ENCODE peak calls at places on chromosomes 6 and 20, in eight cellular contexts. One of them, this sample, is unnamed.

GRCh38 chr6:137013031-137013430 is 31.7 kb downstream of the IL20RA start:
- DNase-seq in heart left ventricle: no peak
- DNase-seq in astrocyte of the cerebellum: no peak
- DNase-seq in RWPE1: peak
- DNase-seq in left ventricle myocardium inferior: no peak
- DNase-seq in vagina: no peak
- DNase-seq in AG09319: no peak
- DNase-seq in progenitor cell of endocrine pancreas: no peak
- DNase-seq in this sample: no peak

GRCh38 chr20:49846206-49846807 is 33.7 kb downstream of the SLC9A8 start:
- DNase-seq in RWPE1: peak
- DNase-seq in astrocyte of the cerebellum: peak
- DNase-seq in left ventricle myocardium inferior: no peak
- DNase-seq in progenitor cell of endocrine pancreas: no peak
- DNase-seq in heart left ventricle: no peak
- DNase-seq in vagina: no peak
- DNase-seq in AG09319: no peak
- DNase-seq in this sample: no peak

GRCh38 chr20:39376788-39377187 is 414.6 kb downstream of the DHX35 start:
- DNase-seq in RWPE1: no peak
- DNase-seq in progenitor cell of endocrine pancreas: no peak
- DNase-seq in vagina: no peak
- DNase-seq in astrocyte of the cerebellum: no peak
- DNase-seq in heart left ventricle: no peak
- DNase-seq in AG09319: no peak
- DNase-seq in left ventricle myocardium inferior: no peak
- DNase-seq in this sample: no peak

GRCh38 chr20:61913423-61914225 is 152.1 kb downstream of the TAF4 start:
- DNase-seq in heart left ventricle: no peak
- DNase-seq in progenitor cell of endocrine pancreas: no peak
- DNase-seq in vagina: no peak
- DNase-seq in left ventricle myocardium inferior: no peak
- DNase-seq in AG09319: no peak
- DNase-seq in astrocyte of the cerebellum: no peak
- DNase-seq in RWPE1: no peak
- DNase-seq in this sample: no peak

GRCh38 chr6:127968394-127968793 is 67.5 kb upstream of the THEMIS start:
- DNase-seq in astrocyte of the cerebellum: no peak
- DNase-seq in left ventricle myocardium inferior: no peak
- DNase-seq in heart left ventricle: no peak
- DNase-seq in AG09319: no peak
- DNase-seq in progenitor cell of endocrine pancreas: no peak
- DNase-seq in RWPE1: no peak
- DNase-seq in vagina: no peak
- DNase-seq in this sample: no peak

GRCh38 chr6:124679392-124679791 is 282.8 kb upstream of the RNF217 start:
- DNase-seq in astrocyte of the cerebellum: no peak
- DNase-seq in left ventricle myocardium inferior: no peak
- DNase-seq in vagina: no peak
- DNase-seq in RWPE1: peak
- DNase-seq in progenitor cell of endocrine pancreas: no peak
- DNase-seq in heart left ventricle: no peak
- DNase-seq in AG09319: no peak
- DNase-seq in this sample: no peak

GRCh38 chr6:47698342-47698787 is at the start of gene ADGRF4:
- DNase-seq in progenitor cell of endocrine pancreas: no peak
- DNase-seq in AG09319: no peak
- DNase-seq in RWPE1: peak
- DNase-seq in vagina: no peak
- DNase-seq in left ventricle myocardium inferior: no peak
- DNase-seq in heart left ventricle: no peak
- DNase-seq in astrocyte of the cerebellum: no peak
- DNase-seq in this sample: no peak

GRCh38 chr20:63025534-63026331 is 19.0 kb upstream of the BHLHE23 start:
- DNase-seq in astrocyte of the cerebellum: no peak
- DNase-seq in RWPE1: peak
- DNase-seq in left ventricle myocardium inferior: peak
- DNase-seq in vagina: no peak
- DNase-seq in progenitor cell of endocrine pancreas: no peak
- DNase-seq in heart left ventricle: no peak
- DNase-seq in AG09319: peak
- DNase-seq in this sample: no peak

GRCh38 chr6:20693466-20694063 is 159.3 kb downstream of the CDKAL1 start:
- DNase-seq in heart left ventricle: no peak
- DNase-seq in left ventricle myocardium inferior: no peak
- DNase-seq in AG09319: peak
- DNase-seq in astrocyte of the cerebellum: no peak
- DNase-seq in vagina: no peak
- DNase-seq in progenitor cell of endocrine pancreas: no peak
- DNase-seq in RWPE1: no peak
- DNase-seq in this sample: no peak

GRCh38 chr6:75893058-75893775 is 144.2 kb downstream of the MYO6 start:
- DNase-seq in left ventricle myocardium inferior: no peak
- DNase-seq in astrocyte of the cerebellum: peak
- DNase-seq in RWPE1: peak
- DNase-seq in vagina: no peak
- DNase-seq in heart left ventricle: no peak
- DNase-seq in AG09319: peak
- DNase-seq in progenitor cell of endocrine pancreas: no peak
- DNase-seq in this sample: peak

GRCh38 chr6:9408718-9409117 is 973.4 kb upstream of the SLC35B3 start:
- DNase-seq in AG09319: no peak
- DNase-seq in astrocyte of the cerebellum: no peak
- DNase-seq in progenitor cell of endocrine pancreas: no peak
- DNase-seq in RWPE1: no peak
- DNase-seq in left ventricle myocardium inferior: no peak
- DNase-seq in heart left ventricle: no peak
- DNase-seq in vagina: no peak
- DNase-seq in this sample: no peak

GRCh38 chr6:73131706-73132105 is 93.6 kb downstream of the KHDC1L start:
- DNase-seq in vagina: no peak
- DNase-seq in left ventricle myocardium inferior: no peak
- DNase-seq in astrocyte of the cerebellum: no peak
- DNase-seq in heart left ventricle: no peak
- DNase-seq in AG09319: peak
- DNase-seq in RWPE1: peak
- DNase-seq in progenitor cell of endocrine pancreas: no peak
- DNase-seq in this sample: no peak

GRCh38 chr6:22880686-22881433 is 311.5 kb downstream of the HDGFL1 start:
- DNase-seq in left ventricle myocardium inferior: no peak
- DNase-seq in vagina: no peak
- DNase-seq in progenitor cell of endocrine pancreas: no peak
- DNase-seq in heart left ventricle: no peak
- DNase-seq in astrocyte of the cerebellum: peak
- DNase-seq in AG09319: peak
- DNase-seq in RWPE1: peak
- DNase-seq in this sample: peak

GRCh38 chr6:132715204-132715603 is 1.3 kb upstream of the VNN1 start:
- DNase-seq in left ventricle myocardium inferior: no peak
- DNase-seq in AG09319: no peak
- DNase-seq in astrocyte of the cerebellum: no peak
- DNase-seq in heart left ventricle: peak
- DNase-seq in progenitor cell of endocrine pancreas: peak
- DNase-seq in RWPE1: peak
- DNase-seq in vagina: no peak
- DNase-seq in this sample: no peak

GRCh38 chr6:167750956-167751358 is 75.8 kb upstream of the AFDN start:
- DNase-seq in left ventricle myocardium inferior: peak
- DNase-seq in vagina: no peak
- DNase-seq in AG09319: no peak
- DNase-seq in astrocyte of the cerebellum: no peak
- DNase-seq in heart left ventricle: peak
- DNase-seq in progenitor cell of endocrine pancreas: peak
- DNase-seq in RWPE1: peak
- DNase-seq in this sample: no peak

GRCh38 chr6:19399406-19399805 is 437.8 kb upstream of the ID4 start:
- DNase-seq in astrocyte of the cerebellum: peak
- DNase-seq in RWPE1: no peak
- DNase-seq in heart left ventricle: no peak
- DNase-seq in left ventricle myocardium inferior: no peak
- DNase-seq in vagina: no peak
- DNase-seq in progenitor cell of endocrine pancreas: no peak
- DNase-seq in AG09319: no peak
- DNase-seq in this sample: no peak

DNA sequence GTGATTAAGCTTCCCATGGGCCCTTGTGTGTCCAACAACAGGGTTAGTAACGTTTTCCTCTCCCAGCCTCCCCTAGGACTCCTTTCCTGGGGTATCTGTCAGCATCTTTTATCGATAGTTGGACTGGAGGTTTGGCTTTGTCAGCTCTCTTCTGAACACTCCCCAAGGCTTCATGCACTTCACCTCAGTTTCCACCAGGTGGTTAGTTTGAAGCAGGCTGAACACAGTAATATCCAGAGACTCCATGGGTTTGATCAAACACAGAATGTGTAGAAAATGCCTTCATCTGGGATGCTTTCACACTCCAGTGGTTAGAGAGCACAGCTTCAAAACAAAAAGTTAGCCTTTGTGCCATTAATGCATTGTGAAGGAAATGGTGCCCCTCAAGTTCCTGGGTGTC is 139.1 kb downstream of the SLC24A3 start:
- DNase-seq in heart left ventricle: no peak
- DNase-seq in AG09319: no peak
- DNase-seq in progenitor cell of endocrine pancreas: no peak
- DNase-seq in RWPE1: no peak
- DNase-seq in vagina: no peak
- DNase-seq in astrocyte of the cerebellum: no peak
- DNase-seq in left ventricle myocardium inferior: no peak
- DNase-seq in this sample: no peak
- TF ChIP-seq CTCF in heart left ventricle: no peak
- TF ChIP-seq CTCF in AG09319: no peak
- TF ChIP-seq CTCF in progenitor cell of endocrine pancreas: peak
- TF ChIP-seq CTCF in RWPE1: no peak
- TF ChIP-seq CTCF in vagina: no peak
- TF ChIP-seq CTCF in astrocyte of the cerebellum: no peak
- TF ChIP-seq CTCF in left ventricle myocardium inferior: no peak
- TF ChIP-seq CTCF in this sample: no peak

GRCh38 chr6:161374971-161375873 is 101.4 kb upstream of the AGPAT4 start:
- DNase-seq in left ventricle myocardium inferior: peak
- DNase-seq in heart left ventricle: peak
- DNase-seq in astrocyte of the cerebellum: no peak
- DNase-seq in RWPE1: peak
- DNase-seq in progenitor cell of endocrine pancreas: no peak
- DNase-seq in vagina: no peak
- DNase-seq in AG09319: no peak
- DNase-seq in this sample: no peak
- TF ChIP-seq CTCF in left ventricle myocardium inferior: no peak
- TF ChIP-seq CTCF in heart left ventricle: no peak
- TF ChIP-seq CTCF in astrocyte of the cerebellum: peak
- TF ChIP-seq CTCF in RWPE1: peak
- TF ChIP-seq CTCF in progenitor cell of endocrine pancreas: peak
- TF ChIP-seq CTCF in vagina: no peak
- TF ChIP-seq CTCF in AG09319: no peak
- TF ChIP-seq CTCF in this sample: peak

DNA sequence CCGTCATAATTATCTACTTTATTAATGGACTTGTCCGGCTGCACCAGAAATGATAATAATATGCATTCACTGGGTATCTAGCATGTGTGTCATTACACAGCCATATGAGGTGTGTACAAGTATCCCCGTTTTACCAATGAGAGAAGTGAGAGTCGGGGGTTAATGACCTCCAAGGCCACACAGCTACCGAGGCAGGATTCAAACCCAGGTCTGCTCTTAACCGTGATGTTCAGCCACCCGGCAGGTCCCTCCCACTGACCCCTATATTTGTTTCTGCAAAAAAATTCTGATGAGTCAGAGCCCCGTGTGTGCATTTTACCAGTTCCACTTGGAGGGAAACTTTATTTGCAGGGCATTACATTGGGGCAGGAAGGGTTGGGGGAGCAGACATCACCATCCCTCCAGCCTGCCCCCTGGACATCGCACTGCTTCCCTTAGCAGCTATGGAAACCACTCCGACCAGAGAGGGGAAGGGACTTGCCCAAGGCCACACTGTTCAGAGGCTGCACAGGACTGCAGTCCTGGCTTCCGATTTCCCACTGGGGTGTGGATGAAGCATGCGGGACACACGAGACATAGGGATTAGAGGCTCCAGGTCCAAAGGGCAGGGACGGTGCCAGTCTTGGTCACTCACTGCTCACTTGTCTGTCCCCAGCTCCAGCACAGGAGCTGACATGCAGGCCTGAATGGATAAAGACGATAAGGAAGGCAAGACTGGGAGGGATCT is 10.1 kb upstream of the SRC start:
- DNase-seq in AG09319: no peak
- DNase-seq in progenitor cell of endocrine pancreas: no peak
- DNase-seq in RWPE1: no peak
- DNase-seq in left ventricle myocardium inferior: no peak
- DNase-seq in astrocyte of the cerebellum: no peak
- DNase-seq in heart left ventricle: no peak
- DNase-seq in vagina: no peak
- DNase-seq in this sample: no peak
- TF ChIP-seq CTCF in AG09319: no peak
- TF ChIP-seq CTCF in progenitor cell of endocrine pancreas: no peak
- TF ChIP-seq CTCF in RWPE1: no peak
- TF ChIP-seq CTCF in left ventricle myocardium inferior: no peak
- TF ChIP-seq CTCF in astrocyte of the cerebellum: no peak
- TF ChIP-seq CTCF in heart left ventricle: no peak
- TF ChIP-seq CTCF in vagina: no peak
- TF ChIP-seq CTCF in this sample: no peak

GRCh38 chr6:111664565-111665039 is 58.9 kb upstream of the TRAF3IP2 start:
- DNase-seq in left ventricle myocardium inferior: no peak
- DNase-seq in heart left ventricle: no peak
- DNase-seq in vagina: no peak
- DNase-seq in RWPE1: no peak
- DNase-seq in astrocyte of the cerebellum: no peak
- DNase-seq in AG09319: no peak
- DNase-seq in progenitor cell of endocrine pancreas: no peak
- DNase-seq in this sample: no peak

GRCh38 chr6:111666812-111667211 is 61.1 kb upstream of the TRAF3IP2 start:
- DNase-seq in heart left ventricle: no peak
- DNase-seq in RWPE1: no peak
- DNase-seq in progenitor cell of endocrine pancreas: no peak
- DNase-seq in vagina: no peak
- DNase-seq in AG09319: no peak
- DNase-seq in left ventricle myocardium inferior: no peak
- DNase-seq in astrocyte of the cerebellum: no peak
- DNase-seq in this sample: no peak

GRCh38 chr6:111667921-111668320 is 62.2 kb upstream of the TRAF3IP2 start:
- DNase-seq in astrocyte of the cerebellum: no peak
- DNase-seq in vagina: no peak
- DNase-seq in left ventricle myocardium inferior: no peak
- DNase-seq in RWPE1: no peak
- DNase-seq in progenitor cell of endocrine pancreas: no peak
- DNase-seq in heart left ventricle: no peak
- DNase-seq in AG09319: no peak
- DNase-seq in this sample: no peak

GRCh38 chr6:111669326-111669725 is 63.6 kb upstream of the TRAF3IP2 start:
- DNase-seq in RWPE1: no peak
- DNase-seq in vagina: no peak
- DNase-seq in astrocyte of the cerebellum: no peak
- DNase-seq in AG09319: no peak
- DNase-seq in progenitor cell of endocrine pancreas: no peak
- DNase-seq in heart left ventricle: no peak
- DNase-seq in left ventricle myocardium inferior: no peak
- DNase-seq in this sample: no peak

DNA sequence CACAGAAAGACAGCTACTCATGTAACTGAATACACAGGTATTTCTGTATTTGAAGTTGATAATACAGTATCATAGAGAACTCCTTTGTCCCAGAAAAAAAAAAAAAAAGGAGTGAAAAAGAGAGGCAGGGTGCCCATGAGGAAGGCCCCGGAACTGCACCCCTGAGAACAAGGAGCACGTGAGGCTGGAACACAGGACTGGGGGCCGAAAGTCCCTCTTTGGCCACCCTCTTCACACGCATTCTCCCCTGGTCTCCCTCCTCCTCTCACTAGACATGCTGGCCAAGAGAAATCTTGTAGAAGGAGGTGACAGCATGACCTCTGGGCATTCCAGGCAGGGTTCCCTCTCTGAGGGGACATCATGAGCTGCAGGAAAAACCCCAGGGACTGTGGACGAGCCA is 62.7 kb upstream of the TRAF3IP2 start:
- DNase-seq in progenitor cell of endocrine pancreas: no peak
- DNase-seq in left ventricle myocardium inferior: no peak
- DNase-seq in RWPE1: no peak
- DNase-seq in vagina: no peak
- DNase-seq in astrocyte of the cerebellum: no peak
- DNase-seq in heart left ventricle: no peak
- DNase-seq in AG09319: no peak
- DNase-seq in this sample: no peak
- TF ChIP-seq CTCF in progenitor cell of endocrine pancreas: peak
- TF ChIP-seq CTCF in left ventricle myocardium inferior: peak
- TF ChIP-seq CTCF in RWPE1: peak
- TF ChIP-seq CTCF in vagina: no peak
- TF ChIP-seq CTCF in astrocyte of the cerebellum: peak
- TF ChIP-seq CTCF in heart left ventricle: peak
- TF ChIP-seq CTCF in AG09319: peak
- TF ChIP-seq CTCF in this sample: peak